ENCODE peak calls at places on chromosome 1, in six cellular contexts. One of them, this sample, is unnamed.
A peak's percentile ranks its signal among the peaks of the same experiment; 100 is the strongest.

GRCh38 chr1:156804572-156805243 is 11.9 kb downstream of the SH2D2A start:
- DNase-seq in choroid plexus epithelial cell: peak; percentile 38
- DNase-seq in tibial nerve: no peak
- DNase-seq in uterus: no peak
- DNase-seq in foreskin fibroblast: peak; percentile 52
- DNase-seq in heart left ventricle: no peak
- DNase-seq in this sample: no peak

GRCh38 chr1:170367615-170368014 is 164.4 kb upstream of the GORAB start:
- DNase-seq in choroid plexus epithelial cell: no peak
- DNase-seq in tibial nerve: no peak
- DNase-seq in uterus: no peak
- DNase-seq in foreskin fibroblast: no peak
- DNase-seq in heart left ventricle: no peak
- DNase-seq in this sample: no peak

GRCh38 chr1:156726549-156727226 is 1.6 kb upstream of the METTL25B start:
- DNase-seq in choroid plexus epithelial cell: peak; percentile 82
- DNase-seq in tibial nerve: peak; percentile 77
- DNase-seq in uterus: no peak
- DNase-seq in foreskin fibroblast: peak; percentile 85
- DNase-seq in heart left ventricle: no peak
- DNase-seq in this sample: no peak

GRCh38 chr1:41374711-41375110 is 13.5 kb downstream of the FOXO6 start:
- DNase-seq in choroid plexus epithelial cell: no peak
- DNase-seq in tibial nerve: no peak
- DNase-seq in uterus: no peak
- DNase-seq in foreskin fibroblast: no peak
- DNase-seq in heart left ventricle: no peak
- DNase-seq in this sample: no peak

GRCh38 chr1:226778657-226779058 is 39.6 kb upstream of the ITPKB start:
- DNase-seq in choroid plexus epithelial cell: peak; percentile 80
- DNase-seq in tibial nerve: no peak
- DNase-seq in uterus: peak; percentile 60
- DNase-seq in foreskin fibroblast: peak; percentile 96
- DNase-seq in heart left ventricle: no peak
- DNase-seq in this sample: peak; percentile 20

GRCh38 chr1:44254392-44254791 is 41.1 kb downstream of the DMAP1 start:
- DNase-seq in choroid plexus epithelial cell: no peak
- DNase-seq in tibial nerve: no peak
- DNase-seq in uterus: no peak
- DNase-seq in foreskin fibroblast: no peak
- DNase-seq in heart left ventricle: no peak
- DNase-seq in this sample: no peak

GRCh38 chr1:55212349-55213028 is 2.7 kb downstream of the USP24 start:
- DNase-seq in choroid plexus epithelial cell: no peak
- DNase-seq in tibial nerve: no peak
- DNase-seq in uterus: no peak
- DNase-seq in foreskin fibroblast: no peak
- DNase-seq in heart left ventricle: no peak
- DNase-seq in this sample: no peak

GRCh38 chr1:15206418-15207030 is 40.5 kb upstream of the FHAD1 start:
- DNase-seq in choroid plexus epithelial cell: peak; percentile 25
- DNase-seq in tibial nerve: no peak
- DNase-seq in uterus: no peak
- DNase-seq in foreskin fibroblast: no peak
- DNase-seq in heart left ventricle: no peak
- DNase-seq in this sample: peak; percentile 38

GRCh38 chr1:235079443-235079967 is 49.1 kb downstream of the TOMM20 start:
- DNase-seq in choroid plexus epithelial cell: no peak
- DNase-seq in tibial nerve: no peak
- DNase-seq in uterus: no peak
- DNase-seq in foreskin fibroblast: peak; percentile 19
- DNase-seq in heart left ventricle: no peak
- DNase-seq in this sample: peak; percentile 36

GRCh38 chr1:22190251-22190650 is 47.4 kb upstream of the WNT4 start:
- DNase-seq in choroid plexus epithelial cell: no peak
- DNase-seq in tibial nerve: no peak
- DNase-seq in uterus: no peak
- DNase-seq in foreskin fibroblast: no peak
- DNase-seq in heart left ventricle: no peak
- DNase-seq in this sample: no peak

GRCh38 chr1:109979489-109980091 is 5.0 kb upstream of the AHCYL1 start:
- DNase-seq in choroid plexus epithelial cell: peak; percentile 52
- DNase-seq in tibial nerve: no peak
- DNase-seq in uterus: no peak
- DNase-seq in foreskin fibroblast: peak; percentile 92
- DNase-seq in heart left ventricle: no peak
- DNase-seq in this sample: peak; percentile 49

GRCh38 chr1:33280091-33280661 is 23.9 kb downstream of the ZNF362 start:
- DNase-seq in choroid plexus epithelial cell: no peak
- DNase-seq in tibial nerve: no peak
- DNase-seq in uterus: no peak
- DNase-seq in foreskin fibroblast: no peak
- DNase-seq in heart left ventricle: no peak
- DNase-seq in this sample: no peak

GRCh38 chr1:94020764-94021579 is 100.0 kb downstream of the ABCA4 start:
- DNase-seq in choroid plexus epithelial cell: peak; percentile 95
- DNase-seq in tibial nerve: no peak
- DNase-seq in uterus: no peak
- DNase-seq in foreskin fibroblast: peak; percentile 69
- DNase-seq in heart left ventricle: no peak
- DNase-seq in this sample: no peak

GRCh38 chr1:177476706-177477105 is 305.9 kb downstream of the BRINP2 start:
- DNase-seq in choroid plexus epithelial cell: no peak
- DNase-seq in tibial nerve: no peak
- DNase-seq in uterus: no peak
- DNase-seq in foreskin fibroblast: no peak
- DNase-seq in heart left ventricle: no peak
- DNase-seq in this sample: no peak

GRCh38 chr1:212107481-212107880 is 71.9 kb downstream of the DTL start:
- DNase-seq in choroid plexus epithelial cell: no peak
- DNase-seq in tibial nerve: no peak
- DNase-seq in uterus: no peak
- DNase-seq in foreskin fibroblast: no peak
- DNase-seq in heart left ventricle: peak; percentile 32
- DNase-seq in this sample: no peak

GRCh38 chr1:87674791-87675190 is 346.1 kb downstream of the LMO4 start:
- DNase-seq in choroid plexus epithelial cell: no peak
- DNase-seq in tibial nerve: no peak
- DNase-seq in uterus: no peak
- DNase-seq in foreskin fibroblast: no peak
- DNase-seq in heart left ventricle: no peak
- DNase-seq in this sample: no peak

GRCh38 chr1:180953791-180954721 is 41.4 kb downstream of the KIAA1614 start:
- DNase-seq in choroid plexus epithelial cell: peak; percentile 52
- DNase-seq in tibial nerve: peak; percentile 25
- DNase-seq in uterus: peak; percentile 80
- DNase-seq in foreskin fibroblast: peak; percentile 82
- DNase-seq in heart left ventricle: peak; percentile 71
- DNase-seq in this sample: peak; percentile 78

GRCh38 chr1:110630770-110631663 is 24.9 kb upstream of the KCNA2 start:
- DNase-seq in choroid plexus epithelial cell: peak; percentile 68
- DNase-seq in tibial nerve: peak; percentile 52
- DNase-seq in uterus: peak; percentile 73
- DNase-seq in foreskin fibroblast: peak; percentile 83
- DNase-seq in heart left ventricle: peak; percentile 77
- DNase-seq in this sample: peak; percentile 82

GRCh38 chr1:53799141-53799540 is 39.0 kb downstream of the NDC1 start:
- DNase-seq in choroid plexus epithelial cell: no peak
- DNase-seq in tibial nerve: no peak
- DNase-seq in uterus: no peak
- DNase-seq in foreskin fibroblast: no peak
- DNase-seq in heart left ventricle: no peak
- DNase-seq in this sample: no peak

GRCh38 chr1:243501002-243501401 is 245.2 kb downstream of the SDCCAG8 start:
- DNase-seq in choroid plexus epithelial cell: no peak
- DNase-seq in tibial nerve: no peak
- DNase-seq in uterus: no peak
- DNase-seq in foreskin fibroblast: peak; percentile 85
- DNase-seq in heart left ventricle: no peak
- DNase-seq in this sample: no peak

GRCh38 chr1:209657140-209657879 is 5.1 kb upstream of the LAMB3 start:
- DNase-seq in choroid plexus epithelial cell: peak; percentile 58
- DNase-seq in tibial nerve: no peak
- DNase-seq in uterus: no peak
- DNase-seq in foreskin fibroblast: peak; percentile 49
- DNase-seq in heart left ventricle: no peak
- DNase-seq in this sample: no peak

GRCh38 chr1:21916447-21917240 is 20.5 kb downstream of the HSPG2 start:
- DNase-seq in choroid plexus epithelial cell: no peak
- DNase-seq in tibial nerve: no peak
- DNase-seq in uterus: no peak
- DNase-seq in foreskin fibroblast: no peak
- DNase-seq in heart left ventricle: peak; percentile 20
- DNase-seq in this sample: no peak

GRCh38 chr1:61388586-61388985 is 306.2 kb downstream of the NFIA start:
- DNase-seq in choroid plexus epithelial cell: peak; percentile 64
- DNase-seq in tibial nerve: no peak
- DNase-seq in uterus: no peak
- DNase-seq in foreskin fibroblast: peak; percentile 8
- DNase-seq in heart left ventricle: no peak
- DNase-seq in this sample: no peak

GRCh38 chr1:207815913-207816312 is 64.1 kb downstream of the CD46 start:
- DNase-seq in choroid plexus epithelial cell: peak; percentile 33
- DNase-seq in tibial nerve: no peak
- DNase-seq in uterus: no peak
- DNase-seq in foreskin fibroblast: peak; percentile 71
- DNase-seq in heart left ventricle: no peak
- DNase-seq in this sample: no peak

GRCh38 chr1:187157115-187157514 is 328.4 kb downstream of the PLA2G4A start:
- DNase-seq in choroid plexus epithelial cell: peak; percentile 14
- DNase-seq in tibial nerve: no peak
- DNase-seq in uterus: no peak
- DNase-seq in foreskin fibroblast: no peak
- DNase-seq in heart left ventricle: no peak
- DNase-seq in this sample: no peak

GRCh38 chr1:192488058-192488457 is 87.5 kb upstream of the RGS1 start:
- DNase-seq in choroid plexus epithelial cell: no peak
- DNase-seq in tibial nerve: no peak
- DNase-seq in uterus: no peak
- DNase-seq in foreskin fibroblast: peak; percentile 10
- DNase-seq in heart left ventricle: no peak
- DNase-seq in this sample: no peak

GRCh38 chr1:234969630-234970370 is 158.8 kb downstream of the TOMM20 start:
- DNase-seq in choroid plexus epithelial cell: peak; percentile 84
- DNase-seq in tibial nerve: peak; percentile 32
- DNase-seq in uterus: peak; percentile 68
- DNase-seq in foreskin fibroblast: peak; percentile 87
- DNase-seq in heart left ventricle: peak; percentile 80
- DNase-seq in this sample: peak; percentile 82

GRCh38 chr1:17244826-17245740 is 3.8 kb upstream of the PADI3 start:
- DNase-seq in choroid plexus epithelial cell: no peak
- DNase-seq in tibial nerve: no peak
- DNase-seq in uterus: no peak
- DNase-seq in foreskin fibroblast: peak; percentile 28
- DNase-seq in heart left ventricle: no peak
- DNase-seq in this sample: peak; percentile 24

GRCh38 chr1:182527680-182528079 is 61.4 kb downstream of the RNASEL start:
- DNase-seq in choroid plexus epithelial cell: no peak
- DNase-seq in tibial nerve: no peak
- DNase-seq in uterus: no peak
- DNase-seq in foreskin fibroblast: no peak
- DNase-seq in heart left ventricle: no peak
- DNase-seq in this sample: no peak
- TF ChIP-seq CTCF in choroid plexus epithelial cell: peak; percentile 29
- TF ChIP-seq CTCF in tibial nerve: no peak
- TF ChIP-seq CTCF in uterus: no peak
- TF ChIP-seq CTCF in foreskin fibroblast: no peak
- TF ChIP-seq CTCF in heart left ventricle: no peak
- TF ChIP-seq CTCF in this sample: no peak

DNA sequence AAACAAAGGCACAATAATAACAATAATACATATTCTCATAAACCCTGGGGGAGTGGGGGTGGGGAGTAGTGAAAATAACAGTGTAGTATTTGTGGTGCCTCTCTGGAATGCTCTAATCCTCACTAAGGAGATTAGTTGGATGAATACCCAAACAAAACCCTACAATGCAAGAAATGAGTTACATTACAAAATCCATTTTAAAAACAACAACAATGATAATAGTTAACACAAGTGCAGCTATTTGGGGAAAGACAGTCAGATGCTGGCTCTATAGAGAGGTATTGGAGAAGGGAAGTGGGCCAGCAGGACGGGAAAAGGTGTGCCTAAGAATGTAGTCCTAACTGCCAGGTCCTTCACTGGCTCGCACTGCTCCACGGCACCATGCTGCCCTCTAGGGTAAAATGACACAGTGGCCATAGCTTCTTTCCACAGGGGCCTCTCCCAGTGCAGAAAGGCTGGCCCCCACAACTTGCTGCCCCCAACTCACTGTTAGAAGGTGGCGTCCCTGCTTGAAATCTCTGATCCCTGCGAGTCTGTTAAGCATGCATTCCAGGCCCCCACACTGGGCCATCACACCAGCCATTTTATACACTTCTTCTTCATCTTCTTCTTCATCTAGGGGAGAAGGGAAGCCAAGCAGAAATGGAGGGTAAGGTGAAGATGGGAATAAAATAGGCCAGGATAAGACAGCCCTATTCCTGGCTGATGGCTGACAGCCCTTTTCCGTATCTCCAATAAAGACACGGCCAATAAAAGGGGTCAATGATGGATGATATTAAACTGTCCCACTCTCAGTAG is 113.8 kb downstream of the UBR4 start:
- DNase-seq in choroid plexus epithelial cell: peak; percentile 24
- DNase-seq in tibial nerve: no peak
- DNase-seq in uterus: no peak
- DNase-seq in foreskin fibroblast: no peak
- DNase-seq in heart left ventricle: peak; percentile 49
- DNase-seq in this sample: peak; percentile 29
- TF ChIP-seq CTCF in choroid plexus epithelial cell: peak; percentile 48
- TF ChIP-seq CTCF in tibial nerve: peak; percentile 27
- TF ChIP-seq CTCF in uterus: peak; percentile 41
- TF ChIP-seq CTCF in foreskin fibroblast: peak; percentile 16
- TF ChIP-seq CTCF in heart left ventricle: peak; percentile 58
- TF ChIP-seq CTCF in this sample: peak; percentile 56

GRCh38 chr1:228478912-228479665 is 8.1 kb upstream of the RNF187 start:
- DNase-seq in choroid plexus epithelial cell: no peak
- DNase-seq in tibial nerve: no peak
- DNase-seq in uterus: no peak
- DNase-seq in foreskin fibroblast: no peak
- DNase-seq in heart left ventricle: no peak
- DNase-seq in this sample: no peak
- TF ChIP-seq CTCF in choroid plexus epithelial cell: no peak
- TF ChIP-seq CTCF in tibial nerve: no peak
- TF ChIP-seq CTCF in uterus: no peak
- TF ChIP-seq CTCF in foreskin fibroblast: no peak
- TF ChIP-seq CTCF in heart left ventricle: no peak
- TF ChIP-seq CTCF in this sample: no peak

DNA sequence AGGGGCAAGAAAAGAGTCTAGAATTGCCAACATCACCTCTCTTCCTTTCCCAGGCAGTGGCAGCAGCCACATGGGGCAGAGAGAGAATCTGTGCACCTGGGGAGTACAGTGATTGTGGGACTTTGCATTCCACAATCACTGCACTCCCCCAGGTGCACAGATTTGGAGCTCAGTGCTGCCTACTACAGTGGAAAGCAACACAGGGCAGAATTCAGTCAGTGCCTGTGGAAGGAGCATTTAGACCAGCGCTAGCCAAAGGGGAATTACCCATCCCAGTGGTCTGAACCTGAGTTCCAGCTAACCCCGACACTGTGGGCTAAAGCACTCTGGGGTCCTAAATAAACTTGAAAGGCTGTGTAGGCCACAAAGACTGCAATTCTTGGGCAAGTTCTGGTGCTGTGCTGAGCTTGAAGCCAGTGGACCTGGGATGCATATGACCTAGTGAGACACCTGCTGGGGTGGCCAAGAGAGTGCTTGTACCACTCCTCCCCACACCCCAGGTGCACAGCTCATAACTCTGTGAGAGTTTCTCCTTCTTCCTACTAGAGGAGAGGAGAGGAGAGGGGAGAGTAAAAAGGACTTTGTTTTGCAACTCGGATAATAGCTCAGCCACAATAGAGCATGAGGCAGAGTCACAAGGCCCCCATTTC is 50.3 kb downstream of the NUP210L start:
- DNase-seq in choroid plexus epithelial cell: no peak
- DNase-seq in tibial nerve: no peak
- DNase-seq in uterus: no peak
- DNase-seq in foreskin fibroblast: no peak
- DNase-seq in heart left ventricle: no peak
- DNase-seq in this sample: no peak
- TF ChIP-seq CTCF in choroid plexus epithelial cell: peak; percentile 21
- TF ChIP-seq CTCF in tibial nerve: no peak
- TF ChIP-seq CTCF in uterus: no peak
- TF ChIP-seq CTCF in foreskin fibroblast: no peak
- TF ChIP-seq CTCF in heart left ventricle: no peak
- TF ChIP-seq CTCF in this sample: no peak

This sample was measured in psoas muscle.